ENCODE peak calls at places on chromosome X, in five cellular contexts. T is right lobe of liver, F is cardiac muscle cell, G is foreskin keratinocyte, K is ascending aorta. O is an unnamed sample. For H3K4me1, the result is how much of the 10 kb centered on the place peaks cover.

GRCh38 chrX:115400960-115401359 is 111.4 kb downstream of the LUZP4 start:
- DNase-seq in T (no peak), F (no peak), G (no peak), K (no peak), O (no peak)

GRCh38 chrX:130085551-130085986 is 24.7 kb downstream of the ELF4 start:
- DNase-seq in T (no peak), F (peak), G (no peak), K (no peak), O (no peak)

GRCh38 chrX:24371391-24371972 is 11.0 kb downstream of the SUPT20HL1 start:
- DNase-seq in T (no peak), F (peak), G (no peak), K (peak), O (no peak)

GRCh38 chrX:19344207-19344534 is 444 bp downstream of the PDHA1 start:
- DNase-seq in T (no peak), F (no peak), G (no peak), K (no peak), O (no peak)

GRCh38 chrX:31715675-31716074 is 643.8 kb upstream of the FTHL17 start:
- DNase-seq in T (no peak), F (no peak), G (no peak), K (no peak), O (no peak)

GRCh38 chrX:24988314-24988713 is 27.5 kb downstream of the ARX start:
- DNase-seq in T (no peak), F (no peak), G (no peak), K (no peak), O (no peak)

GRCh38 chrX:137427813-137428212 is 138.1 kb upstream of the ZIC3 start:
- DNase-seq in T (no peak), F (peak), G (no peak), K (no peak), O (no peak)

GRCh38 chrX:52359614-52360232 is 9.1 kb upstream of the XAGE2 start:
- DNase-seq in T (no peak), F (peak), G (no peak), K (no peak), O (no peak)

GRCh38 chrX:100685284-100685996 is 41.4 kb downstream of the SRPX2 start:
- DNase-seq in T (no peak), F (peak), G (no peak), K (peak), O (no peak)

GRCh38 chrX:114028907-114029662 is 554.8 kb upstream of the HTR2C start:
- DNase-seq in T (no peak), F (no peak), G (no peak), K (no peak), O (no peak)

GRCh38 chrX:67207912-67208311 is 335.9 kb upstream of the AR start:
- DNase-seq in T (no peak), F (no peak), G (no peak), K (no peak), O (no peak)

GRCh38 chrX:25600776-25601175 is 537.4 kb upstream of the MAGEB18 start:
- DNase-seq in T (no peak), F (peak), G (no peak), K (no peak), O (no peak)

GRCh38 chrX:143455045-143455444 is 62.2 kb downstream of the SPANXN3 start:
- DNase-seq in T (no peak), F (peak), G (no peak), K (no peak), O (no peak)

GRCh38 chrX:103666202-103667107 is 20.0 kb downstream of the MORF4L2 start:
- DNase-seq in T (no peak), F (no peak), G (no peak), K (no peak), O (no peak)

GRCh38 chrX:68571292-68572256 is 72.7 kb downstream of the YIPF6 start:
- DNase-seq in T (no peak), F (peak), G (peak), K (no peak), O (no peak)

GRCh38 chrX:82218361-82218760 is 1016.5 kb downstream of the SH3BGRL start:
- DNase-seq in T (no peak), F (no peak), G (no peak), K (no peak), O (no peak)

GRCh38 chrX:19388064-19388679 is 44.4 kb downstream of the PDHA1 start:
- DNase-seq in T (no peak), F (no peak), G (no peak), K (no peak), O (no peak)

GRCh38 chrX:87732133-87732532 is 214.5 kb downstream of the KLHL4 start:
- DNase-seq in T (no peak), F (no peak), G (no peak), K (no peak), O (no peak)

GRCh38 chrX:66018585-66019309 is 21.1 kb downstream of the VSIG4 start:
- DNase-seq in T (no peak), F (no peak), G (no peak), K (no peak), O (no peak)

GRCh38 chrX:148417934-148418333 is 82.5 kb upstream of the AFF2 start:
- DNase-seq in T (no peak), F (no peak), G (no peak), K (no peak), O (no peak)

GRCh38 chrX:37302569-37302968 is 46.6 kb upstream of the PRRG1 start:
- DNase-seq in T (no peak), F (peak), G (no peak), K (no peak), O (no peak)

GRCh38 chrX:56762220-56762619 is 33.2 kb downstream of the NBDY start:
- DNase-seq in T (no peak), F (no peak), G (no peak), K (no peak), O (no peak)
- H3K4me1 ChIP-seq in T (under half), F (under half), G (under half), K (under half), O (under half)

GRCh38 chrX:153931748-153932147 is 3.1 kb downstream of the NAA10 start:
- DNase-seq in T (no peak), F (no peak), G (no peak), K (no peak), O (no peak)

GRCh38 chrX:153930011-153930910 is 4.2 kb upstream of the ARHGAP4 start:
- DNase-seq in T (peak), F (no peak), G (no peak), K (no peak), O (no peak)

GRCh38 chrX:153932220-153932915 is 2.5 kb downstream of the NAA10 start:
- DNase-seq in T (no peak), F (no peak), G (no peak), K (no peak), O (no peak)

GRCh38 chrX:153929576-153929975 is 3.5 kb upstream of the ARHGAP4 start:
- DNase-seq in T (no peak), F (no peak), G (no peak), K (no peak), O (no peak)

GRCh38 chrX:153931151-153931550 is 3.7 kb downstream of the NAA10 start:
- DNase-seq in T (no peak), F (no peak), G (no peak), K (no peak), O (no peak)
- H3K4me1 ChIP-seq in T (under half), F (under half), G (under half), K (under half), O (under half)

GRCh38 chrX:33207056-33207455 is 4.3 kb downstream of the DMD start:
- DNase-seq in T (no peak), F (peak), G (no peak), K (no peak), O (no peak)
- H3K4me1 ChIP-seq in T (under half), F (under half), G (under half), K (under half), O (under half)

DNA sequence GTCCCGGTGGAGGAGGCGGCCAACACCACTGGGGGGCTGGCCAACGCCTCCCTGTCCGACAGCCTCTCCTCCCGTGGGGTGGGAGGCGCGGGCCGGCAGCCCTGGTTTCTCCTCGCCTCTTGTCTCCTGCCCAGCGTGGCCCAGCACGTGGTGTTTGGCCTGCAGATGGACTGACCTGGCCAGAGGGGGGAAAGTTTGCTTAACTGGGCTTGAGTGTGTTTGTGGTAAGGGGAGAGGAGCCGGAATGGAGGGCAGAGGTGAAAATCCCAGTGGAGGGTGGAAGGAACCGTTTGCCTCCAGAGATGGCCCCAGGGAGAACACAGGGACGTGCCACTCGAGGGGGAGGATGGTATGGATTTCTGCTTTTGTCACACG is 27.6 kb downstream of the NYX start:
- DNase-seq in T (no peak), F (no peak), G (no peak), K (no peak), O (no peak)
- H3K4me1 ChIP-seq in T (under half), F (under half), G (under half), K (under half), O (under half)